ENCODE peak calls at places on chromosomes 11 and 22, in six cellular contexts. E is neural progenitor cell, I is PC-3, P is HCT116, S is MM.1S, R is SK-N-SH. Z is an unnamed sample.

GRCh38 chr11:19843106-19843505 is 130.5 kb downstream of the NAV2 start:
- DNase-seq in I (no peak), E (no peak), P (no peak), S (no peak), R (no peak), Z (no peak)

GRCh38 chr11:112459001-112459400 is 198.3 kb upstream of the PLET1 start:
- DNase-seq in I (no peak), E (no peak), S (no peak), R (no peak), P (no peak), Z (peak; percentile 49)

GRCh38 chr11:75277991-75278790 is 37.6 kb downstream of the TPBGL start:
- DNase-seq in P (no peak), R (no peak), S (no peak), E (no peak), I (no peak), Z (no peak)

GRCh38 chr11:110173775-110174644 is 80.8 kb downstream of the ZC3H12C start:
- DNase-seq in R (peak; percentile 32), P (peak; percentile 54), E (peak; percentile 85), I (peak; percentile 37), S (no peak), Z (peak; percentile 70)

GRCh38 chr22:24601217-24602104 is 1.5 kb upstream of the GGT1 start:
- DNase-seq in S (peak; percentile 35), E (no peak), I (no peak), R (peak; percentile 64), P (no peak), Z (no peak)

GRCh38 chr11:1233351-1234053 is 10.6 kb downstream of the MUC5B start:
- DNase-seq in R (peak; percentile 49), E (no peak), P (no peak), S (no peak), I (peak; percentile 34), Z (no peak)

GRCh38 chr22:48405741-48406140 is 1421.9 kb downstream of the BRD1 start:
- DNase-seq in I (no peak), R (no peak), S (no peak), P (no peak), E (no peak), Z (peak; percentile 60)

GRCh38 chr11:11510939-11511338 is 110.9 kb downstream of the GALNT18 start:
- DNase-seq in E (peak; percentile 46), P (no peak), I (no peak), S (no peak), R (no peak), Z (no peak)

GRCh38 chr11:114317738-114318137 is 21.5 kb downstream of the NNMT start:
- DNase-seq in P (peak; percentile 13), R (peak; percentile 39), E (peak; percentile 82), I (peak; percentile 70), S (peak; percentile 77), Z (peak; percentile 70)

GRCh38 chr11:134176284-134176683 is 47.5 kb downstream of the NCAPD3 start:
- DNase-seq in R (no peak), P (no peak), I (no peak), E (no peak), S (no peak), Z (no peak)

GRCh38 chr22:19291580-19292261 is at the start of gene CLTCL1:
- DNase-seq in I (peak; percentile 48), R (peak; percentile 100), P (peak; percentile 38), S (peak; percentile 68), E (peak; percentile 96), Z (peak; percentile 88)

GRCh38 chr11:2314136-2314524 is 12.3 kb downstream of the TSPAN32 start:
- DNase-seq in P (no peak), R (no peak), S (no peak), I (no peak), E (no peak), Z (no peak)
- H3K9ac ChIP-seq in P (no peak overlapping the region), R (no peak overlapping the region), S (no peak overlapping the region), I (no peak overlapping the region), E (no peak overlapping the region), Z (no peak overlapping the region)

GRCh38 chr11:125165664-125166346 is 1.3 kb downstream of the PKNOX2 start:
- DNase-seq in S (no peak), P (no peak), I (no peak), E (peak; percentile 61), R (no peak), Z (peak; percentile 66)

GRCh38 chr11:125164422-125165110 is at the start of gene PKNOX2:
- DNase-seq in I (peak; percentile 63), E (peak; percentile 94), R (peak; percentile 95), S (peak; percentile 50), P (peak; percentile 3), Z (peak; percentile 87)

GRCh38 chr11:125166347-125166841 is 1.8 kb downstream of the PKNOX2 start:
- DNase-seq in P (no peak), E (peak; percentile 45), R (peak; percentile 52), S (no peak), I (no peak), Z (peak; percentile 53)

GRCh38 chr11:125164091-125164421 is 495 bp upstream of the PKNOX2 start:
- DNase-seq in S (no peak), R (no peak), E (no peak), I (no peak), P (no peak), Z (no peak)

GRCh38 chr11:125165111-125165663 is 636 bp downstream of the PKNOX2 start:
- DNase-seq in E (peak; percentile 65), S (no peak), I (peak; percentile 19), R (peak; percentile 81), P (no peak), Z (peak; percentile 73)
- TF ChIP-seq EZH2phosphoT487 in E (no peak), S (no peak), I (no peak), R (no peak), P (no peak), Z (no peak)

GRCh38 chr11:76843916-76844315 is 16.8 kb upstream of the ACER3 start:
- DNase-seq in R (no peak), P (no peak), I (no peak), S (no peak), E (no peak), Z (no peak)
- H3K4me2 ChIP-seq in R (no peak overlapping the region), P (no peak overlapping the region), I (no peak overlapping the region), S (no peak overlapping the region), E (no peak overlapping the region), Z (no peak overlapping the region)

DNA sequence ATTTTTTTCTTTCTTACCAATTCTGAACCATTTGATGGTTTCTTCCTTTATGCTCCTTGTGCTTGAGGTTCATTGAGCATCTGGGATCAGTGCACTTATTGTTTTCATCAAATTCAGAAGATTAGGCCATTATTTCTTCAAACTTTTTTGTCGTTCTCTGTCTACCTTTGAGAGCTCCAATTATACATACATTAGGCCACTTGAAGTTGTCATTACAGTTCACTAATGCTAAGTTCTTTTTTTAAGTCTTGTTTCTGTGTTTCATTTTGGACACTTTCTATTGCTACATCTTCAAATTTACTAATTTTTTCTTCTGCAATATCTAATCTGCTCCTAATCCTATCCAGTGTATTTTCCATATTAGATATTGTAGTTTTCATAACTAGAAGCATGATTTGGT is 40.8 kb downstream of the CDPF1 start:
- DNase-seq in E (no peak), P (no peak), S (no peak), R (no peak), I (no peak), Z (peak; percentile 9)
- H3K9ac ChIP-seq in E (no peak overlapping the region), P (no peak overlapping the region), S (no peak overlapping the region), R (no peak overlapping the region), I (no peak overlapping the region), Z (no peak overlapping the region)

DNA sequence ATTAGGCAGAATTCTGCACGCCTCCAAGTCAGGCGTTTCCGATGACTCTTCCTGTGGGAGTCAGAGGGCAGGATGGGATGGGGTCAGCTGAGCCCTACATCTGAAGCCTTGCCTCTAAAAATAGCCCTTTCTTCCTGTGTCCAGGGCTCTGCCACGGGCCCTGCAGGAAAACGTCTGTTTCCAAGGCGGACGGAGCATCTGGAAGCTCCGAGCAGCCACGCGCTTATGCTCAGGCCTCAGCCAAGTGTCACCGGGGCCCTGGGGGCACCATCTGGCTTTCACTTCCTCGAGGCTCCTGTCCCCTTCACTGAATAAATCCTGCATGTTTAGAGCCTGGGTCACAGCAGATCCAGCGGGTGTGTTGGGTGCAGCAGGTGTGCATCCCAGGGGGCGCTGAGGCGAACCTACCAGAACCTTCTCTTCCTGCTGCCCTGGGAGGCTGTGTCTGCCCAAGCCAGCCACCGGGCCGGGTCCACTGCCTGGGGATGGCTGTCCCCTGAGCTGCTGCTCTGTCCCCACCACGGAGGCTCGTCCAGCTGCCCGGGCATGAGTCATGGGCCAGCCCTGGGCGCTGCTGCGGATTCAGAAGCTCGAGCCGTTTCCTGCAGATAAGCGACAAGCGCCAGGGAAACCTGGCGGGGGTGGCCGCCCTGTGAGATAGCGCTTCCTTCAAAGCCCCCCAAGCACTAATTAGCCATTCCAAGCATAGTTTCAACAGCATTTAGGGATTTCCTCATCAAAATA is 32.0 kb upstream of the LINC01488 start:
- DNase-seq in S (no peak), P (no peak), R (peak; percentile 90), E (no peak), I (no peak), Z (no peak)
- TF ChIP-seq EZH2phosphoT487 in S (no peak), P (no peak), R (no peak), E (no peak), I (no peak), Z (no peak)

GRCh38 chr11:57792870-57793269 is 31.3 kb downstream of the CTNND1 start:
- DNase-seq in R (no peak), S (no peak), I (peak; percentile 80), E (no peak), P (no peak), Z (no peak)
- H3K4me2 ChIP-seq in R (no peak overlapping the region), S (peak overlapping the region; percentile 79), I (peak overlapping the region; percentile 73), E (no peak overlapping the region), P (peak overlapping the region; percentile 35), Z (peak overlapping the region; percentile 38)

GRCh38 chr22:41488596-41489385 is 19.9 kb downstream of the ACO2 start:
- DNase-seq in R (no peak), S (no peak), E (no peak), I (no peak), P (no peak), Z (no peak)

GRCh38 chr22:41487037-41487963 is 18.4 kb downstream of the ACO2 start:
- DNase-seq in P (no peak), S (no peak), I (no peak), E (no peak), R (no peak), Z (no peak)

GRCh38 chr22:41488076-41488475 is 19.2 kb downstream of the ACO2 start:
- DNase-seq in I (no peak), E (no peak), R (no peak), S (no peak), P (no peak), Z (no peak)

DNA sequence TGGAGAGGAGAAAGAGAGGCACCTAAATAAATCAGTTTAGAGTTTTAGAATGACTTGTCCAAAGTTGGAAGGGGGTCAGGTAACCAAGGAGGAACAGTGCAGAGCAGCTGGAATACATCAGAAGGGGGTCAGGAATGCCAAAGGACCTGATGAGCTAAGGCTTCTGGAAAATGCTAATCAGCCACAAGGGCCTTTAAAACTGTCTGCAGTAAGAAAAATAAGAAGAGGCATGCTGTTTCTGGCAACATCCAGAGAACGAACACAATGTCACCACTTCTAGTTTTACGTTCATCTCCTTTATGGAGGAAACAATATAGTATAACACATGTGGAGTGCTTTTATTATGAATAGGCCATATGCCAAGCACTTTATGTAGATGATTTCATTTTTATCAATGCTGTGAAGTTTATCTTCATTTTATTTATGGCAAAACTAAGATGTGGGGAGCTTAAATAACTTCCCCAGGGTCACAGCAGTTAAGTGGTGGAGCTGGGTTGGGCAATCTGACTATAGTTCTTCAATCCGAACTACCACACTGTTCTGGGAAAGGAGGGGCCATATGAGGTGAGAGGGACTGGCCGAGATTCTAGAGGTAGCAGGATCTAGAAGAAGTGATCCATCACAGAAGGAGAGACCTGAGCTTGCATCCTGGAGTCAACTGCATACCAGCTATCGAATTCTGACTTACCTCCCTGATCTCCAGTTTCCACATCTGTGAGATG is 22.6 kb downstream of the ACO2 start:
- DNase-seq in E (no peak), P (no peak), I (no peak), S (no peak), R (no peak), Z (no peak)
- H3K9ac ChIP-seq in E (no peak overlapping the region), P (no peak overlapping the region), I (no peak overlapping the region), S (no peak overlapping the region), R (no peak overlapping the region), Z (no peak overlapping the region)

Z was measured in GM23248.